ENCODE peak calls at places on chromosomes 1 and 21, in four cellular contexts. One of them, this sample, is unnamed.

GRCh38 chr21:46190491-46191131 is 6.4 kb upstream of the SPATC1L start:
- DNase-seq in K562: no peak
- DNase-seq in A549: no peak
- DNase-seq in HepG2: no peak
- DNase-seq in this sample: no peak

GRCh38 chr1:37691497-37692077 is 729 bp upstream of the CDCA8 start:
- DNase-seq in K562: peak
- DNase-seq in A549: peak
- DNase-seq in HepG2: peak
- DNase-seq in this sample: peak

GRCh38 chr21:36125513-36126121 is 9.3 kb upstream of the CBR3 start:
- DNase-seq in K562: peak
- DNase-seq in A549: no peak
- DNase-seq in HepG2: peak
- DNase-seq in this sample: peak

GRCh38 chr1:224507771-224508523 is 73.3 kb upstream of the WDR26 start:
- DNase-seq in K562: no peak
- DNase-seq in A549: no peak
- DNase-seq in HepG2: peak
- DNase-seq in this sample: no peak

GRCh38 chr1:225842074-225842473 is 32.1 kb downstream of the EPHX1 start:
- DNase-seq in K562: no peak
- DNase-seq in A549: no peak
- DNase-seq in HepG2: no peak
- DNase-seq in this sample: no peak

GRCh38 chr1:153346067-153346723 is 2.4 kb downstream of the PGLYRP4 start:
- DNase-seq in K562: no peak
- DNase-seq in A549: no peak
- DNase-seq in HepG2: no peak
- DNase-seq in this sample: no peak

GRCh38 chr1:44119525-44119924 is 904 bp downstream of the KLF17 start:
- DNase-seq in K562: no peak
- DNase-seq in A549: no peak
- DNase-seq in HepG2: no peak
- DNase-seq in this sample: no peak

GRCh38 chr1:236030572-236030971 is 34.3 kb downstream of the NID1 start:
- DNase-seq in K562: no peak
- DNase-seq in A549: no peak
- DNase-seq in HepG2: no peak
- DNase-seq in this sample: peak

GRCh38 chr1:236063919-236064673 is 794 bp downstream of the NID1 start:
- DNase-seq in K562: no peak
- DNase-seq in A549: peak
- DNase-seq in HepG2: peak
- DNase-seq in this sample: peak

GRCh38 chr21:37153193-37153934 is 80.3 kb downstream of the TTC3 start:
- DNase-seq in K562: no peak
- DNase-seq in A549: no peak
- DNase-seq in HepG2: peak
- DNase-seq in this sample: peak

GRCh38 chr1:110309139-110309538 is 30.0 kb upstream of the RBM15 start:
- DNase-seq in K562: no peak
- DNase-seq in A549: no peak
- DNase-seq in HepG2: no peak
- DNase-seq in this sample: peak

GRCh38 chr1:29458737-29459550 is 222.6 kb downstream of the PTPRU start:
- DNase-seq in K562: no peak
- DNase-seq in A549: no peak
- DNase-seq in HepG2: no peak
- DNase-seq in this sample: no peak
- TF ChIP-seq SMC3 in K562: no peak
- TF ChIP-seq SMC3 in A549: no peak
- TF ChIP-seq SMC3 in HepG2: no peak
- TF ChIP-seq SMC3 in this sample: no peak

DNA sequence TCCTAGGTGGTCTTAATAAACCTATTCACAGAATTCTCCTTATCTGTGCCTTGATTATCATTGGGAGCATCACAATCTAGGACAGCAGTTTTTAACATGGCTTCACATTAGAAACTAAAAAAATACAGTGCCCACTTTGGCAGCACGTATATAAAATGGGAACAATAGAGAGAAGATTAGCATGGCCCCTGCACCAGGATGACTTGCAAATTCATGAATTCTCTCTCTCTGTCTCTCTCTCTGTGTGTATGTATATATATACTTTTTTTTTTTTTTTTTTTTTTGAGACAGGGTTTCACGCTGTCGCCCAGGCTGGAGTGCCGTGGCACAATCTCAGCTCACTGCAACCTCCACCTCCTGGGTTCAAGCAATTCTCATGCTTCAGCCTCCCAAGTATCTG is 6.2 kb upstream of the PPP1R8 start:
- DNase-seq in K562: no peak
- DNase-seq in A549: no peak
- DNase-seq in HepG2: no peak
- DNase-seq in this sample: no peak
- TF ChIP-seq MAFK in K562: no peak
- TF ChIP-seq MAFK in A549: no peak
- TF ChIP-seq MAFK in HepG2: no peak
- TF ChIP-seq MAFK in this sample: no peak

GRCh38 chr1:161018631-161018930 is 2.4 kb downstream of the F11R start:
- DNase-seq in K562: no peak
- DNase-seq in A549: no peak
- DNase-seq in HepG2: no peak
- DNase-seq in this sample: no peak
- TF ChIP-seq SMC3 in K562: no peak
- TF ChIP-seq SMC3 in A549: no peak
- TF ChIP-seq SMC3 in HepG2: no peak
- TF ChIP-seq SMC3 in this sample: no peak

DNA sequence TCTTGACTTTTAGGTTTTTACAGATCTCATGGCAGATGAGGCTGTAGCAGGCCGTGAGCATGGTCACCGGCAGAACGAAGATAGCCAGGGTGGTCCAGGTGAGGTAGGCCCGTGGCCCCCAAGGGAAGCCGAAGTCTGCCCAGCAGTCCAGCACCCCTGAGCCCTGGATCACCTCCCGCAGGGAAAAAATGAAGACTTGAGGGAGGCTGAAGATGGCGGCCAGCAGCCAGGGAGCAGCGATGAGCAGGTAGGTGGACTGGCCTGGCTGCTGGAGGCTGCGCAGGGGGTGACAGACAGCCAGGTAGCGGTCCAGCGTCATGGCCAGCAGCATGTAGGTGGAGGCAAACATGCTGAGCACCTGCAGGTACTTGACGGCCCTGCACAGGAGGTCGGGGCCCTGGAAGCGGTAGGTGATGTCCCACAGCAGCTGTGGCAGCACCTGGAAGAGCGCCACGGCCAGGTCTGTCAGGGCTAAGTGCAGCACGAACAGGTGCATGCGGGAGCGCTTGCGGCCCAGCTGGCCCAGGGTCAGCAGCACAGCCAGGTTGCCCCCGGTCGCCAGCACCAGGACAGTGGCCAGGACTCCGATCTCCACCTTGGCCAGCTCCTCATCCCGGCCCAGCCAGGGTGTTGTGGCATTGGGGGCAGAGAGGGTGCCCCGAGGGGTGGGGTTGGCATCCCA is 856 bp downstream of the AVPR1B start:
- DNase-seq in K562: no peak
- DNase-seq in A549: no peak
- DNase-seq in HepG2: no peak
- DNase-seq in this sample: no peak
- TF ChIP-seq MAFK in K562: no peak
- TF ChIP-seq MAFK in A549: no peak
- TF ChIP-seq MAFK in HepG2: no peak
- TF ChIP-seq MAFK in this sample: no peak